ENCODE peak calls at places on chromosomes 16 and 17, in seven cellular contexts. D is activated CD8-positive, alpha-beta memory T cell treated with anti-CD3 and anti-CD28 coated beads for 4 hours; S is EL; N is SHP77; T is OCI-LY7; W is DMS79; B is DMS 273 treated with DMSO at 0.1 percent for 48 hours. C is an unnamed sample.

GRCh38 chr17:8742274-8742673 is 2.4 kb downstream of the CCDC42 start:
- DNase-seq in D (no peak), S (no peak), N (no peak), T (no peak), W (no peak), B (no peak), C (no peak)

GRCh38 chr17:36590082-36590481 is 1.6 kb upstream of the DHRS11 start:
- DNase-seq in D (no peak), S (no peak), N (no peak), T (no peak), W (no peak), B (no peak), C (peak)

GRCh38 chr16:17527538-17527937 is 56.8 kb upstream of the XYLT1 start:
- DNase-seq in D (no peak), S (no peak), N (no peak), T (no peak), W (no peak), B (no peak), C (no peak)

GRCh38 chr17:36525113-36525512 is 9.6 kb downstream of the MYO19 start:
- DNase-seq in D (no peak), S (peak), N (no peak), T (no peak), W (no peak), B (no peak), C (no peak)

GRCh38 chr17:44204453-44204882 is 4.8 kb upstream of the ATXN7L3 start:
- DNase-seq in D (no peak), S (peak), N (no peak), T (no peak), W (no peak), B (no peak), C (peak)

GRCh38 chr17:66945451-66945850 is 19.1 kb upstream of the CACNG4 start:
- DNase-seq in D (no peak), S (no peak), N (no peak), T (no peak), W (no peak), B (no peak), C (peak)

GRCh38 chr17:4204676-4205075 is 59.1 kb downstream of the ANKFY1 start:
- DNase-seq in D (no peak), S (peak), N (no peak), T (no peak), W (no peak), B (no peak), C (no peak)

GRCh38 chr17:48100591-48101011 is 677 bp downstream of the CBX1 start:
- DNase-seq in D (no peak), S (peak), N (peak), T (no peak), W (peak), B (peak), C (no peak)

GRCh38 chr16:72311426-72311825 is 139.5 kb upstream of the PMFBP1 start:
- DNase-seq in D (no peak), S (peak), N (no peak), T (no peak), W (no peak), B (no peak), C (no peak)

GRCh38 chr17:7041607-7042506 is 2.0 kb downstream of the SLC16A11 start:
- DNase-seq in D (no peak), S (no peak), N (no peak), T (no peak), W (no peak), B (no peak), C (no peak)

GRCh38 chr16:56988161-56988947 is 1.0 kb upstream of the NLRC5 start:
- DNase-seq in D (no peak), S (peak), N (no peak), T (no peak), W (no peak), B (no peak), C (no peak)

GRCh38 chr16:88591577-88592021 is 21.4 kb downstream of the ZC3H18 start:
- DNase-seq in D (no peak), S (no peak), N (no peak), T (no peak), W (no peak), B (no peak), C (peak)

GRCh38 chr17:72571813-72572396 is 451.1 kb downstream of the SOX9 start:
- DNase-seq in D (no peak), S (no peak), N (no peak), T (no peak), W (no peak), B (no peak), C (no peak)

GRCh38 chr16:476039-476438 is 50.6 kb downstream of the RAB11FIP3 start:
- DNase-seq in D (no peak), S (no peak), N (no peak), T (no peak), W (no peak), B (no peak), C (no peak)

GRCh38 chr17:45087496-45087975 is 26.4 kb downstream of the NMT1 start:
- DNase-seq in D (no peak), S (no peak), N (no peak), T (no peak), W (no peak), B (no peak), C (peak)

GRCh38 chr17:1035546-1036170 is 38.7 kb downstream of the TIMM22 start:
- DNase-seq in D (no peak), S (no peak), N (peak), T (no peak), W (no peak), B (peak), C (no peak)

GRCh38 chr17:49193513-49194296 is 16.7 kb downstream of the GNGT2 start:
- DNase-seq in D (no peak), S (peak), N (peak), T (peak), W (no peak), B (no peak), C (peak)